ENCODE peak calls at places on chromosome 17, in ten cellular contexts. One of them, this sample, is unnamed.
A peak's percentile ranks its signal among the peaks of the same experiment; 100 is the strongest.

GRCh38 chr17:80762076-80762475 is 217.4 kb downstream of the RPTOR start:
- DNase-seq in neural crest cell: no peak
- DNase-seq in activated B cell treated with CpG ODN at 0.5 μM for 24 hours: no peak
- DNase-seq in CD4-positive, alpha-beta T cell: no peak
- DNase-seq in heart right ventricle: no peak
- DNase-seq in H1: no peak
- DNase-seq in OCI-LY7: no peak
- DNase-seq in endothelial cell of umbilical vein: no peak
- DNase-seq in GM12865: no peak
- DNase-seq in cardiac fibroblast: no peak
- DNase-seq in this sample: no peak

GRCh38 chr17:4536259-4536741 is 18.9 kb downstream of the MYBBP1A start:
- DNase-seq in neural crest cell: no peak
- DNase-seq in activated B cell treated with CpG ODN at 0.5 μM for 24 hours: no peak
- DNase-seq in CD4-positive, alpha-beta T cell: no peak
- DNase-seq in heart right ventricle: no peak
- DNase-seq in H1: no peak
- DNase-seq in OCI-LY7: no peak
- DNase-seq in endothelial cell of umbilical vein: no peak
- DNase-seq in GM12865: no peak
- DNase-seq in cardiac fibroblast: peak; percentile 19
- DNase-seq in this sample: no peak

GRCh38 chr17:36858119-36859002 is 78.9 kb upstream of the LHX1 start:
- DNase-seq in neural crest cell: no peak
- DNase-seq in activated B cell treated with CpG ODN at 0.5 μM for 24 hours: no peak
- DNase-seq in CD4-positive, alpha-beta T cell: no peak
- DNase-seq in heart right ventricle: no peak
- DNase-seq in H1: no peak
- DNase-seq in OCI-LY7: no peak
- DNase-seq in endothelial cell of umbilical vein: no peak
- DNase-seq in GM12865: no peak
- DNase-seq in cardiac fibroblast: no peak
- DNase-seq in this sample: no peak

GRCh38 chr17:17837966-17838962 is 1.5 kb upstream of the SREBF1 start:
- DNase-seq in neural crest cell: no peak
- DNase-seq in activated B cell treated with CpG ODN at 0.5 μM for 24 hours: no peak
- DNase-seq in CD4-positive, alpha-beta T cell: no peak
- DNase-seq in heart right ventricle: peak; percentile 89
- DNase-seq in H1: no peak
- DNase-seq in OCI-LY7: peak; percentile 14
- DNase-seq in endothelial cell of umbilical vein: peak; percentile 59
- DNase-seq in GM12865: no peak
- DNase-seq in cardiac fibroblast: peak; percentile 63
- DNase-seq in this sample: no peak

GRCh38 chr17:79664925-79665738 is 54.3 kb upstream of the RBFOX3 start:
- DNase-seq in neural crest cell: no peak
- DNase-seq in activated B cell treated with CpG ODN at 0.5 μM for 24 hours: no peak
- DNase-seq in CD4-positive, alpha-beta T cell: no peak
- DNase-seq in heart right ventricle: peak; percentile 74
- DNase-seq in H1: no peak
- DNase-seq in OCI-LY7: no peak
- DNase-seq in endothelial cell of umbilical vein: peak; percentile 48
- DNase-seq in GM12865: no peak
- DNase-seq in cardiac fibroblast: peak; percentile 77
- DNase-seq in this sample: no peak

GRCh38 chr17:50946891-50947843 is 81.0 kb upstream of the TOB1 start:
- DNase-seq in neural crest cell: no peak
- DNase-seq in activated B cell treated with CpG ODN at 0.5 μM for 24 hours: peak; percentile 9
- DNase-seq in CD4-positive, alpha-beta T cell: no peak
- DNase-seq in heart right ventricle: no peak
- DNase-seq in H1: no peak
- DNase-seq in OCI-LY7: no peak
- DNase-seq in endothelial cell of umbilical vein: no peak
- DNase-seq in GM12865: no peak
- DNase-seq in cardiac fibroblast: no peak
- DNase-seq in this sample: no peak

GRCh38 chr17:14302421-14303099 is 1.7 kb downstream of the HS3ST3B1 start:
- DNase-seq in neural crest cell: peak; percentile 76
- DNase-seq in activated B cell treated with CpG ODN at 0.5 μM for 24 hours: peak; percentile 78
- DNase-seq in CD4-positive, alpha-beta T cell: peak; percentile 78
- DNase-seq in heart right ventricle: peak; percentile 77
- DNase-seq in H1: no peak
- DNase-seq in OCI-LY7: peak; percentile 84
- DNase-seq in endothelial cell of umbilical vein: peak; percentile 46
- DNase-seq in GM12865: peak; percentile 78
- DNase-seq in cardiac fibroblast: peak; percentile 90
- DNase-seq in this sample: peak; percentile 70

GRCh38 chr17:36205637-36206458 is 5.0 kb upstream of the CCL4L2 start:
- DNase-seq in neural crest cell: no peak
- DNase-seq in activated B cell treated with CpG ODN at 0.5 μM for 24 hours: no peak
- DNase-seq in CD4-positive, alpha-beta T cell: no peak
- DNase-seq in heart right ventricle: no peak
- DNase-seq in H1: no peak
- DNase-seq in OCI-LY7: no peak
- DNase-seq in endothelial cell of umbilical vein: no peak
- DNase-seq in GM12865: peak; percentile 83
- DNase-seq in cardiac fibroblast: no peak
- DNase-seq in this sample: no peak

GRCh38 chr17:69434164-69434579 is 19.7 kb downstream of the MAP2K6 start:
- DNase-seq in neural crest cell: no peak
- DNase-seq in activated B cell treated with CpG ODN at 0.5 μM for 24 hours: no peak
- DNase-seq in CD4-positive, alpha-beta T cell: no peak
- DNase-seq in heart right ventricle: peak; percentile 8
- DNase-seq in H1: no peak
- DNase-seq in OCI-LY7: no peak
- DNase-seq in endothelial cell of umbilical vein: peak; percentile 83
- DNase-seq in GM12865: no peak
- DNase-seq in cardiac fibroblast: peak; percentile 63
- DNase-seq in this sample: no peak

GRCh38 chr17:57966246-57966645 is 11.0 kb upstream of the CUEDC1 start:
- DNase-seq in neural crest cell: no peak
- DNase-seq in activated B cell treated with CpG ODN at 0.5 μM for 24 hours: no peak
- DNase-seq in CD4-positive, alpha-beta T cell: no peak
- DNase-seq in heart right ventricle: no peak
- DNase-seq in H1: no peak
- DNase-seq in OCI-LY7: no peak
- DNase-seq in endothelial cell of umbilical vein: no peak
- DNase-seq in GM12865: no peak
- DNase-seq in cardiac fibroblast: no peak
- DNase-seq in this sample: no peak

GRCh38 chr17:79617740-79618382 is 7.0 kb upstream of the RBFOX3 start:
- DNase-seq in neural crest cell: no peak
- DNase-seq in activated B cell treated with CpG ODN at 0.5 μM for 24 hours: no peak
- DNase-seq in CD4-positive, alpha-beta T cell: no peak
- DNase-seq in heart right ventricle: no peak
- DNase-seq in H1: no peak
- DNase-seq in OCI-LY7: no peak
- DNase-seq in endothelial cell of umbilical vein: no peak
- DNase-seq in GM12865: no peak
- DNase-seq in cardiac fibroblast: no peak
- DNase-seq in this sample: no peak

GRCh38 chr17:6241381-6241780 is 171.2 kb downstream of the WSCD1 start:
- DNase-seq in neural crest cell: no peak
- DNase-seq in activated B cell treated with CpG ODN at 0.5 μM for 24 hours: no peak
- DNase-seq in CD4-positive, alpha-beta T cell: no peak
- DNase-seq in heart right ventricle: no peak
- DNase-seq in H1: no peak
- DNase-seq in OCI-LY7: no peak
- DNase-seq in endothelial cell of umbilical vein: no peak
- DNase-seq in GM12865: no peak
- DNase-seq in cardiac fibroblast: no peak
- DNase-seq in this sample: no peak

GRCh38 chr17:74442670-74443515 is 11.0 kb downstream of the GPRC5C start:
- DNase-seq in neural crest cell: no peak
- DNase-seq in activated B cell treated with CpG ODN at 0.5 μM for 24 hours: peak; percentile 60
- DNase-seq in CD4-positive, alpha-beta T cell: no peak
- DNase-seq in heart right ventricle: peak; percentile 92
- DNase-seq in H1: no peak
- DNase-seq in OCI-LY7: peak; percentile 88
- DNase-seq in endothelial cell of umbilical vein: no peak
- DNase-seq in GM12865: peak; percentile 51
- DNase-seq in cardiac fibroblast: peak; percentile 86
- DNase-seq in this sample: no peak

DNA sequence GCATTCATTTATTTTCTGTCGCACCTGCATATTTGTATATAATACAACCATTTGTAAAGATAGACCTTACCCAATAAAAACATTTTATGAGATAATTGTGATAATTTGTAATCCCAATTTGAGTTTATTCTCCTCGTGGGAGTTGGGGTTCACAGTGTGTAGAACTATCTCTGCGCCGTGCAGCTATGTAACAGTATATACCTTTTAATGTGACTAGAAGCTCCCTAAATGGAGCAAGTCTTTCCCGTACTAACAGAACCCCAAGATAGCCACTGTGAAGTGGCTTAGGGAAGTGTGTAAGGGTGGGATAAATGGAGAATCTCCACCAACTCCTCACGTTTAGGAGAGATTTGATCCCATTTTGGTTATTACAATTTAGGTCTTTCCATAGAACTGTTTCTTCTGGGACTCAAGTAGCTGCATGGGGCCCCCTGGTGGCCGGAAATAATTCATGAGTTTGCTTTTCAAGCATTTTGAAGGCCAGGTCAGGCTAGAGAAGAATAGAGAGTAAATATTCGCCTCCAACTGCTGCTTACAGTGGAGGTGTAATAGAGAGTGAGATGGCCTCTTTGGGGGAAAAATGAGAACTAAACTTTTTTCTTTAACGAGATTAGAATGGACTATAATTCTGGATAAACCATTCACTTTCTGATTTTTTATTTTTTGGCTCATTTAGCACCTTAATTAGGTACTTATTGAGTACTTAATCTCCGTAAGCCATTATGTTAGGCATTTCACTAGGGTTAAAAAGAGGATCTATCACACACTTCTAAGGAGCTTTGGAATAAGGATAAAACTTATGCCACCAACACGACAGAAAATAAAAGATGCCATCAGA is 4.5 kb downstream of the TMEM100 start:
- DNase-seq in neural crest cell: peak; percentile 79
- DNase-seq in activated B cell treated with CpG ODN at 0.5 μM for 24 hours: peak; percentile 38
- DNase-seq in CD4-positive, alpha-beta T cell: peak; percentile 50
- DNase-seq in heart right ventricle: peak; percentile 81
- DNase-seq in H1: peak; percentile 67
- DNase-seq in OCI-LY7: peak; percentile 72
- DNase-seq in endothelial cell of umbilical vein: peak; percentile 72
- DNase-seq in GM12865: peak; percentile 80
- DNase-seq in cardiac fibroblast: peak; percentile 87
- DNase-seq in this sample: no peak
- TF ChIP-seq CTCF in neural crest cell: peak; percentile 91
- TF ChIP-seq CTCF in activated B cell treated with CpG ODN at 0.5 μM for 24 hours: peak; percentile 85
- TF ChIP-seq CTCF in CD4-positive, alpha-beta T cell: peak; percentile 90
- TF ChIP-seq CTCF in heart right ventricle: peak; percentile 78
- TF ChIP-seq CTCF in H1: peak; percentile 68
- TF ChIP-seq CTCF in OCI-LY7: peak; percentile 93
- TF ChIP-seq CTCF in endothelial cell of umbilical vein: peak; percentile 66
- TF ChIP-seq CTCF in GM12865: peak; percentile 70
- TF ChIP-seq CTCF in cardiac fibroblast: peak; percentile 70
- TF ChIP-seq CTCF in this sample: peak; percentile 73

GRCh38 chr17:44170499-44171201 is at the start of gene ASB16:
- DNase-seq in neural crest cell: no peak
- DNase-seq in activated B cell treated with CpG ODN at 0.5 μM for 24 hours: no peak
- DNase-seq in CD4-positive, alpha-beta T cell: no peak
- DNase-seq in heart right ventricle: peak; percentile 59
- DNase-seq in H1: no peak
- DNase-seq in OCI-LY7: no peak
- DNase-seq in endothelial cell of umbilical vein: no peak
- DNase-seq in GM12865: no peak
- DNase-seq in cardiac fibroblast: peak; percentile 33
- DNase-seq in this sample: no peak
- TF ChIP-seq CTCF in neural crest cell: no peak
- TF ChIP-seq CTCF in activated B cell treated with CpG ODN at 0.5 μM for 24 hours: no peak
- TF ChIP-seq CTCF in CD4-positive, alpha-beta T cell: no peak
- TF ChIP-seq CTCF in heart right ventricle: no peak
- TF ChIP-seq CTCF in H1: peak; percentile 36
- TF ChIP-seq CTCF in OCI-LY7: no peak
- TF ChIP-seq CTCF in endothelial cell of umbilical vein: no peak
- TF ChIP-seq CTCF in GM12865: no peak
- TF ChIP-seq CTCF in cardiac fibroblast: no peak
- TF ChIP-seq CTCF in this sample: no peak

DNA sequence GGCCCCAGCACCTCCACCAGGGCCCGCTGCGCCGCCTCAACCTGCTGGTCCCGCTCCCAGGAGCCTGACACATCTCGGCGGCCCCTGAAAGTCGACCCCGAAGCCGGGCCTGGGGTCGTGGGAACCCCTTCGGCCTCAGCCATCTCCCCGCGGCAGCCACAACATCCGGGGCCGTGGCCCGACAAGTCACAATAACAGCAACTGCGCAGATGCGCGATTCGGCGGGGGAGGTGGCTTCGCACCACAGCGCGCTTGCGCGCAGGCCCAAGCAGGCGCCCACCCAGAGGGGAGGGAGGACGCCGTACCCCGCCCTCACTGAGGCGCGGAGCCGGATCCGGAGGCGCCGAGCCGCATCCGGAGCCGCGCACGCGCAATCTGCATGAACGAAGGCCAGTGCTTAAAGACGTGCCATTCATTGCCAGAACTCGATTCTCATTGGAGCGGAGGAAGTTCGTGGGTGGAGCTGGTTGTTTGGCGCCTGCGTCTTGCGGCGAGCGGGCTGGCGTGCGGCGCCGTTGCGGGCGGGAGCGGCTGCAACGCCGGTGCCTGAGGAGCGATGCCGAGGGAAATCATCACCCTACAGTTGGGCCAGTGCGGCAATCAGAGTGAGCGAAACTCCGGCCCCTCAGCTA is at the start of the genes RETREG3 and TUBG1:
- DNase-seq in neural crest cell: peak; percentile 99
- DNase-seq in activated B cell treated with CpG ODN at 0.5 μM for 24 hours: peak; percentile 98
- DNase-seq in CD4-positive, alpha-beta T cell: peak; percentile 99
- DNase-seq in heart right ventricle: peak; percentile 98
- DNase-seq in H1: peak; percentile 97
- DNase-seq in OCI-LY7: peak; percentile 99
- DNase-seq in endothelial cell of umbilical vein: peak; percentile 99
- DNase-seq in GM12865: peak; percentile 99
- DNase-seq in cardiac fibroblast: peak; percentile 99
- DNase-seq in this sample: peak; percentile 98
- TF ChIP-seq CTCF in neural crest cell: peak; percentile 54
- TF ChIP-seq CTCF in activated B cell treated with CpG ODN at 0.5 μM for 24 hours: no peak
- TF ChIP-seq CTCF in CD4-positive, alpha-beta T cell: no peak
- TF ChIP-seq CTCF in heart right ventricle: peak; percentile 23
- TF ChIP-seq CTCF in H1: no peak
- TF ChIP-seq CTCF in OCI-LY7: no peak
- TF ChIP-seq CTCF in endothelial cell of umbilical vein: peak; percentile 72
- TF ChIP-seq CTCF in GM12865: peak; percentile 16
- TF ChIP-seq CTCF in cardiac fibroblast: peak; percentile 49
- TF ChIP-seq CTCF in this sample: no peak

DNA sequence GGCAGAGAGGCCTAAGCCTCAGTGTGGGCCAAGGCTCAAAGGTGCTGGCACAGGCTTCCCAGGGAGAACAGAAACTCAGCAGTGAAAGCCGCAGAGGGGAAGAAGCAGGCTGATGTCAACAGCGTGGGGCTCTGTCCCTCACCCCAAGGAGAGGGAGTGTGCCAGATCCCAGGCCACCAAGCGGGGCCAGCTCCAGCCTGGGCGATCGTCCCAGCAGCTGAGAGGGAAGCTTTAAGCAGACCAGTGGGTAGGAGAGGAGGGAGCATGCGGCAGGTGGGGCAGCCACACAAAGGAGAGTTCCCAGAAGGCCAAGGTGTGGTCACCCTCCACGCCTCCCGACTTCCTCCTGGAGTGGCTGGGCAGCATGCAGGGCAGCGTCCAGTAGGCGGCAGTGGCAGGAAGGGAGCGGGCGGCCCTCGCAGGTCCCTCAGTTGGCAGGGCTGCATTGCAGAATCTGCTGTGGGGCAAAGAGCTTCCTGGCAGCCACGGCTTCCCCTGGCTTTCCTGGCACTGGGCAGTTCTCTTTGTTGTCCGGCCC is 6.0 kb downstream of the SYNGR2 start:
- DNase-seq in neural crest cell: no peak
- DNase-seq in activated B cell treated with CpG ODN at 0.5 μM for 24 hours: no peak
- DNase-seq in CD4-positive, alpha-beta T cell: no peak
- DNase-seq in heart right ventricle: peak; percentile 87
- DNase-seq in H1: no peak
- DNase-seq in OCI-LY7: no peak
- DNase-seq in endothelial cell of umbilical vein: peak; percentile 73
- DNase-seq in GM12865: peak; percentile 51
- DNase-seq in cardiac fibroblast: no peak
- DNase-seq in this sample: no peak
- TF ChIP-seq CTCF in neural crest cell: no peak
- TF ChIP-seq CTCF in activated B cell treated with CpG ODN at 0.5 μM for 24 hours: no peak
- TF ChIP-seq CTCF in CD4-positive, alpha-beta T cell: no peak
- TF ChIP-seq CTCF in heart right ventricle: peak; percentile 65
- TF ChIP-seq CTCF in H1: no peak
- TF ChIP-seq CTCF in OCI-LY7: no peak
- TF ChIP-seq CTCF in endothelial cell of umbilical vein: peak; percentile 77
- TF ChIP-seq CTCF in GM12865: no peak
- TF ChIP-seq CTCF in cardiac fibroblast: no peak
- TF ChIP-seq CTCF in this sample: no peak

This sample was measured in AG09319.